ENCODE peak calls at places on chromosomes 16 and 17, in eight cellular contexts. X is pancreas, S is foreskin fibroblast, W is psoas muscle, O is cardiac fibroblast, K is thoracic aorta, Z is left lung, H is tibial nerve. C is an unnamed sample.

GRCh38 chr17:72725432-72726068 is 366.9 kb downstream of the SLC39A11 start:
- DNase-seq in Z (peak; percentile 87), X (peak; percentile 26), O (peak; percentile 66), H (no peak), K (no peak), W (peak; percentile 62), S (peak; percentile 80), C (peak; percentile 44)

GRCh38 chr16:66503612-66504011 is 46.3 kb downstream of the TK2 start:
- DNase-seq in O (no peak), W (no peak), K (no peak), H (no peak), S (no peak), X (no peak), Z (no peak), C (no peak)

GRCh38 chr17:48236681-48237134 is 129.1 kb downstream of the SNX11 start:
- DNase-seq in Z (no peak), W (no peak), S (peak; percentile 77), K (no peak), H (no peak), X (no peak), O (peak; percentile 66), C (peak; percentile 52)

GRCh38 chr17:8875416-8875815 is 7.9 kb upstream of the PIK3R6 start:
- DNase-seq in S (no peak), H (no peak), K (no peak), W (no peak), O (no peak), X (no peak), Z (no peak), C (no peak)

GRCh38 chr16:58264961-58265479 is 29.8 kb downstream of the PRSS54 start:
- DNase-seq in W (no peak), X (no peak), S (peak; percentile 89), K (no peak), Z (no peak), O (peak; percentile 59), H (no peak), C (peak; percentile 59)

GRCh38 chr16:50599494-50599893 is 51.3 kb downstream of the NKD1 start:
- DNase-seq in W (no peak), K (no peak), Z (no peak), S (no peak), O (no peak), X (no peak), H (no peak), C (peak; percentile 55)

GRCh38 chr17:49822829-49823228 is 25.0 kb downstream of the TAC4 start:
- DNase-seq in W (peak; percentile 79), K (no peak), O (peak; percentile 68), H (no peak), S (peak; percentile 88), X (no peak), Z (no peak), C (peak; percentile 91)

GRCh38 chr17:16449121-16449570 is 33.8 kb downstream of the TRPV2 start:
- DNase-seq in K (no peak), O (no peak), Z (no peak), H (no peak), X (no peak), S (peak; percentile 66), W (no peak), C (peak; percentile 58)

GRCh38 chr17:69325518-69326301 is 1.2 kb downstream of the ABCA5 start:
- DNase-seq in O (no peak), S (no peak), H (no peak), K (no peak), W (no peak), Z (no peak), X (peak; percentile 35), C (no peak)

GRCh38 chr16:58418601-58419000 is 26.3 kb downstream of the GINS3 start:
- DNase-seq in Z (no peak), X (no peak), O (peak; percentile 43), K (no peak), W (peak; percentile 57), H (no peak), S (peak; percentile 12), C (no peak)

GRCh38 chr17:34885076-34885475 is 76.2 kb downstream of the CCT6B start:
- DNase-seq in W (no peak), Z (no peak), O (no peak), X (no peak), K (no peak), S (no peak), H (no peak), C (no peak)

GRCh38 chr16:57379579-57379978 is 7.3 kb downstream of the CX3CL1 start:
- DNase-seq in Z (no peak), O (no peak), K (no peak), H (no peak), S (no peak), W (no peak), X (no peak), C (no peak)

GRCh38 chr17:60229189-60229802 is 79.5 kb downstream of the CA4 start:
- DNase-seq in Z (no peak), S (peak; percentile 71), O (no peak), K (no peak), X (no peak), H (no peak), W (no peak), C (peak; percentile 44)

GRCh38 chr16:29230671-29231091 is 175.8 kb downstream of the NPIPB11 start:
- DNase-seq in O (peak; percentile 28), Z (no peak), X (no peak), W (no peak), S (peak; percentile 76), K (no peak), H (no peak), C (peak; percentile 23)

GRCh38 chr17:28763804-28764266 is 20.0 kb downstream of the TRAF4 start:
- DNase-seq in H (peak; percentile 85), S (peak; percentile 89), X (peak; percentile 66), O (peak; percentile 86), W (peak; percentile 74), K (peak; percentile 78), Z (no peak), C (peak; percentile 79)

GRCh38 chr17:7558544-7559306 is at the start of gene TNFSF13:
- DNase-seq in S (peak; percentile 23), Z (peak; percentile 88), H (no peak), X (peak; percentile 46), K (no peak), O (no peak), W (peak; percentile 75), C (no peak)

GRCh38 chr16:70573451-70574121 is 50.0 kb downstream of the SF3B3 start:
- DNase-seq in S (peak; percentile 97), X (peak; percentile 28), K (no peak), Z (no peak), W (no peak), O (peak; percentile 97), H (no peak), C (peak; percentile 91)

GRCh38 chr17:70208080-70208794 is 38.9 kb downstream of the KCNJ2 start:
- DNase-seq in W (no peak), K (no peak), O (no peak), S (no peak), X (no peak), H (no peak), Z (no peak), C (no peak)

GRCh38 chr17:53148058-53148457 is 674.7 kb upstream of the KIF2B start:
- DNase-seq in S (no peak), X (no peak), H (no peak), O (no peak), Z (no peak), W (no peak), K (no peak), C (no peak)

GRCh38 chr17:38577645-38578173 is 28.0 kb downstream of the SRCIN1 start:
- DNase-seq in H (no peak), O (no peak), X (no peak), K (no peak), Z (no peak), W (no peak), S (no peak), C (no peak)

GRCh38 chr17:38578641-38579480 is 26.9 kb downstream of the SRCIN1 start:
- DNase-seq in O (no peak), W (no peak), K (no peak), X (no peak), H (no peak), S (no peak), Z (no peak), C (no peak)

GRCh38 chr17:38578229-38578628 is 27.5 kb downstream of the SRCIN1 start:
- DNase-seq in W (no peak), Z (no peak), X (no peak), S (peak; percentile 25), K (no peak), O (no peak), H (no peak), C (no peak)

GRCh38 chr17:38575781-38576180 is 30.0 kb downstream of the SRCIN1 start:
- DNase-seq in W (no peak), S (no peak), X (no peak), O (no peak), H (no peak), Z (no peak), K (no peak), C (peak; percentile 48)

GRCh38 chr17:38577244-38577643 is 28.5 kb downstream of the SRCIN1 start:
- DNase-seq in O (no peak), X (no peak), W (no peak), S (no peak), Z (no peak), H (no peak), K (no peak), C (no peak)
- TF ChIP-seq CTCF in O (no peak), X (no peak), W (no peak), S (no peak), Z (no peak), H (no peak), K (no peak), C (no peak)

GRCh38 chr16:87945351-87946042 is 5.7 kb upstream of the BANP start:
- DNase-seq in Z (peak; percentile 94), H (peak; percentile 51), S (peak; percentile 78), O (peak; percentile 77), W (peak; percentile 74), X (peak; percentile 88), K (no peak), C (peak; percentile 40)
- H3K4me3 ChIP-seq in Z (peak overlapping the region; percentile 37), H (peak overlapping the region; percentile 30), S (peak overlapping the region; percentile 40), O (peak overlapping the region; percentile 4), W (peak overlapping the region; percentile 59), X (peak overlapping the region; percentile 17), K (peak overlapping the region; percentile 71), C (peak overlapping the region; percentile 27)

GRCh38 chr16:55418586-55418985 is 60.4 kb upstream of the MMP2 start:
- DNase-seq in H (no peak), K (no peak), X (no peak), W (no peak), Z (no peak), S (peak; percentile 6), O (peak; percentile 3), C (peak; percentile 3)
- TF ChIP-seq CTCF in H (no peak), K (no peak), X (no peak), W (no peak), Z (no peak), S (no peak), O (no peak), C (no peak)

GRCh38 chr17:21127508-21128077 is 829 bp downstream of the DHRS7B start:
- DNase-seq in K (no peak), S (peak; percentile 6), W (no peak), O (peak; percentile 14), X (no peak), H (no peak), Z (no peak), C (peak; percentile 35)

GRCh38 chr17:21124096-21124495 is 2.7 kb upstream of the DHRS7B start:
- DNase-seq in W (no peak), K (no peak), O (no peak), X (no peak), Z (no peak), H (no peak), S (no peak), C (no peak)

GRCh38 chr17:21126645-21127507 is at the start of gene DHRS7B:
- DNase-seq in K (peak; percentile 84), X (peak; percentile 96), H (peak; percentile 89), Z (peak; percentile 96), S (peak; percentile 95), W (peak; percentile 98), O (peak; percentile 91), C (peak; percentile 85)

GRCh38 chr17:21129023-21129681 is 2.4 kb downstream of the DHRS7B start:
- DNase-seq in O (peak; percentile 79), Z (no peak), S (peak; percentile 81), X (no peak), H (no peak), W (no peak), K (no peak), C (peak; percentile 81)

GRCh38 chr17:21125862-21126261 is 902 bp upstream of the DHRS7B start:
- DNase-seq in S (no peak), X (no peak), K (no peak), Z (no peak), W (no peak), H (no peak), O (no peak), C (no peak)
- H3K4me3 ChIP-seq in S (no peak overlapping the region), X (no peak overlapping the region), K (no peak overlapping the region), Z (peak overlapping the region; percentile 69), W (peak overlapping the region; percentile 93), H (peak overlapping the region; percentile 82), O (no peak overlapping the region), C (no peak overlapping the region)

C was measured in AG10803.